ENCODE peak calls at places on chromosome 5, in eight cellular contexts. N, A, U, C, B, G, J and O are unnamed samples.

GRCh38 chr5:148794729-148795590 is 31.5 kb upstream of the ADRB2 start:
- DNase-seq in N (no peak), A (no peak), U (no peak), C (no peak), B (peak), G (peak), J (no peak), O (no peak)

GRCh38 chr5:108259306-108259705 is 122.6 kb downstream of the FBXL17 start:
- DNase-seq in N (no peak), A (no peak), U (no peak), C (no peak), B (peak), G (peak), J (no peak), O (peak)

GRCh38 chr5:157155297-157155696 is 10.8 kb downstream of the GARIN3 start:
- DNase-seq in N (no peak), A (no peak), U (no peak), C (no peak), B (no peak), G (no peak), J (no peak), O (no peak)

GRCh38 chr5:42836070-42836769 is 24.5 kb upstream of the SELENOP start:
- DNase-seq in N (no peak), A (no peak), U (no peak), C (no peak), B (no peak), G (no peak), J (no peak), O (no peak)

GRCh38 chr5:40389591-40389990 is 290.1 kb upstream of the PTGER4 start:
- DNase-seq in N (no peak), A (no peak), U (no peak), C (no peak), B (peak), G (no peak), J (no peak), O (no peak)

GRCh38 chr5:157049605-157050004 is 9.3 kb downstream of the HAVCR1 start:
- DNase-seq in N (no peak), A (no peak), U (no peak), C (no peak), B (peak), G (no peak), J (no peak), O (no peak)

GRCh38 chr5:115419794-115420585 is 123.5 kb upstream of the CCDC112 start:
- DNase-seq in N (no peak), A (no peak), U (no peak), C (no peak), B (peak), G (no peak), J (no peak), O (no peak)

GRCh38 chr5:56358703-56359428 is 125.7 kb upstream of the ANKRD55 start:
- DNase-seq in N (no peak), A (no peak), U (peak), C (peak), B (peak), G (no peak), J (no peak), O (no peak)

GRCh38 chr5:54234304-54234938 is 76.0 kb downstream of the ARL15 start:
- DNase-seq in N (no peak), A (no peak), U (no peak), C (no peak), B (peak), G (peak), J (no peak), O (peak)

GRCh38 chr5:4738298-4738697 is 401.8 kb upstream of the ADAMTS16 start:
- DNase-seq in N (no peak), A (no peak), U (no peak), C (no peak), B (no peak), G (no peak), J (no peak), O (no peak)

GRCh38 chr5:169923988-169924387 is 56.3 kb downstream of the INSYN2B start:
- DNase-seq in N (no peak), A (no peak), U (no peak), C (no peak), B (no peak), G (no peak), J (no peak), O (no peak)

GRCh38 chr5:174424219-174425053 is 299.9 kb upstream of the MSX2 start:
- DNase-seq in N (no peak), A (no peak), U (no peak), C (no peak), B (no peak), G (no peak), J (no peak), O (no peak)

GRCh38 chr5:80246995-80247729 is 8.7 kb downstream of the SERINC5 start:
- DNase-seq in N (no peak), A (no peak), U (peak), C (no peak), B (peak), G (peak), J (no peak), O (peak)

GRCh38 chr5:178149199-178149932 is 4.3 kb downstream of the NHP2 start:
- DNase-seq in N (no peak), A (no peak), U (no peak), C (no peak), B (peak), G (no peak), J (no peak), O (no peak)

GRCh38 chr5:159257629-159258283 is 5.3 kb upstream of the UBLCP1 start:
- DNase-seq in N (no peak), A (no peak), U (no peak), C (no peak), B (no peak), G (no peak), J (no peak), O (peak)

GRCh38 chr5:154648229-154648628 is 106.9 kb upstream of the LARP1 start:
- DNase-seq in N (no peak), A (no peak), U (no peak), C (no peak), B (no peak), G (no peak), J (no peak), O (no peak)

GRCh38 chr5:105508519-105508918 is 1945.9 kb upstream of the NUDT12 start:
- DNase-seq in N (no peak), A (no peak), U (no peak), C (no peak), B (no peak), G (no peak), J (no peak), O (no peak)